ENCODE peak calls at places on chromosomes 3 and 15, in six cellular contexts. S, C, R, N, B and Z are unnamed samples.

GRCh38 chr15:96088592-96088991 is 241.9 kb upstream of the NR2F2 start:
- DNase-seq in S (no peak), C (no peak), R (no peak), N (no peak), B (no peak), Z (no peak)

GRCh38 chr3:89340431-89340830 is 233.0 kb downstream of the EPHA3 start:
- DNase-seq in S (no peak), C (no peak), R (no peak), N (no peak), B (no peak), Z (no peak)

GRCh38 chr3:139526146-139526545 is 13.4 kb downstream of the RBP1 start:
- DNase-seq in S (no peak), C (no peak), R (no peak), N (no peak), B (no peak), Z (no peak)

GRCh38 chr3:189148090-189148507 is 23.7 kb upstream of the TPRG1 start:
- DNase-seq in S (peak), C (peak), R (peak), N (peak), B (peak), Z (peak)

GRCh38 chr3:5086708-5087107 is 35.4 kb upstream of the ARL8B start:
- DNase-seq in S (no peak), C (no peak), R (no peak), N (no peak), B (no peak), Z (no peak)

GRCh38 chr15:60374628-60375081 is 23.1 kb downstream of the ANXA2 start:
- DNase-seq in S (peak), C (no peak), R (no peak), N (no peak), B (peak), Z (peak)

GRCh38 chr15:101328001-101328400 is 33.0 kb upstream of the SNRPA1 start:
- DNase-seq in S (no peak), C (peak), R (no peak), N (no peak), B (no peak), Z (no peak)

GRCh38 chr3:59660852-59661624 is 611.2 kb upstream of the CFAP20DC start:
- DNase-seq in S (no peak), C (no peak), R (no peak), N (no peak), B (peak), Z (peak)

GRCh38 chr3:33884204-33884561 is 85.8 kb downstream of the PDCD6IP start:
- DNase-seq in S (no peak), C (no peak), R (no peak), N (no peak), B (no peak), Z (no peak)

GRCh38 chr3:64163019-64163754 is 62.1 kb downstream of the PRICKLE2 start:
- DNase-seq in S (no peak), C (no peak), R (no peak), N (no peak), B (no peak), Z (no peak)

GRCh38 chr3:152976232-152976631 is 141.3 kb downstream of the P2RY1 start:
- DNase-seq in S (no peak), C (no peak), R (no peak), N (no peak), B (no peak), Z (no peak)